ENCODE peak calls at places on chromosomes 13 and 19, in eight cellular contexts. G is stomach, W is esophagus squamous epithelium, Y is A549, Z is lower leg skin, R is erythroblast, J is testis, E is heart left ventricle. N is an unnamed sample.

GRCh38 chr19:46133101-46133627 is 8.7 kb upstream of the IGFL3 start:
- DNase-seq in G (no peak), W (no peak), Y (no peak), Z (peak; percentile 70), R (peak; percentile 24), J (peak; percentile 67), E (no peak), N (no peak)

GRCh38 chr13:99969934-99970760 is 1.4 kb downstream of the ZIC5 start:
- DNase-seq in G (no peak), W (no peak), Y (no peak), Z (no peak), R (peak; percentile 41), J (no peak), E (no peak), N (peak; percentile 96)

GRCh38 chr13:112820318-112820717 is 130.5 kb downstream of the ATP11A start:
- DNase-seq in G (peak; percentile 21), W (no peak), Y (no peak), Z (no peak), R (no peak), J (no peak), E (no peak), N (no peak)

GRCh38 chr13:24038846-24039330 is 121.6 kb upstream of the SPATA13 start:
- DNase-seq in G (no peak), W (no peak), Y (no peak), Z (no peak), R (no peak), J (no peak), E (no peak), N (no peak)

GRCh38 chr13:43232866-43233265 is 209.5 kb downstream of the DNAJC15 start:
- DNase-seq in G (no peak), W (no peak), Y (no peak), Z (no peak), R (no peak), J (no peak), E (no peak), N (no peak)

GRCh38 chr19:15288146-15288963 is 44.0 kb downstream of the BRD4 start:
- DNase-seq in G (peak; percentile 41), W (no peak), Y (no peak), Z (no peak), R (no peak), J (peak; percentile 80), E (peak; percentile 60), N (no peak)

GRCh38 chr19:18697680-18698079 is 14.2 kb downstream of the CRTC1 start:
- DNase-seq in G (peak; percentile 82), W (no peak), Y (no peak), Z (no peak), R (no peak), J (no peak), E (peak; percentile 54), N (no peak)

GRCh38 chr19:17778621-17779280 is 16.2 kb upstream of the B3GNT3 start:
- DNase-seq in G (no peak), W (no peak), Y (no peak), Z (no peak), R (no peak), J (no peak), E (no peak), N (no peak)

GRCh38 chr13:99119686-99120085 is 81.0 kb upstream of the UBAC2 start:
- DNase-seq in G (no peak), W (no peak), Y (no peak), Z (no peak), R (no peak), J (no peak), E (no peak), N (no peak)

GRCh38 chr13:24341439-24341838 is 32.1 kb downstream of the C1QTNF9 start:
- DNase-seq in G (peak; percentile 60), W (no peak), Y (no peak), Z (no peak), R (no peak), J (no peak), E (no peak), N (peak; percentile 9)

GRCh38 chr19:17406039-17406886 is 833 bp upstream of the BST2 start:
- DNase-seq in G (no peak), W (no peak), Y (no peak), Z (no peak), R (peak; percentile 53), J (no peak), E (no peak), N (peak; percentile 73)

GRCh38 chr13:111178417-111178816 is 63.3 kb downstream of the ARHGEF7 start:
- DNase-seq in G (no peak), W (no peak), Y (no peak), Z (no peak), R (no peak), J (no peak), E (no peak), N (no peak)

GRCh38 chr19:10517760-10518443 is 655 bp upstream of the S1PR5 start:
- DNase-seq in G (no peak), W (no peak), Y (peak; percentile 62), Z (no peak), R (no peak), J (no peak), E (no peak), N (peak; percentile 83)

GRCh38 chr13:78589206-78589605 is 14.1 kb downstream of the POU4F1 start:
- DNase-seq in G (no peak), W (no peak), Y (no peak), Z (no peak), R (peak; percentile 50), J (peak; percentile 39), E (peak; percentile 40), N (no peak)

GRCh38 chr19:42253245-42254082 is 1.5 kb downstream of the ERF start:
- DNase-seq in G (peak; percentile 62), W (no peak), Y (peak; percentile 97), Z (peak; percentile 69), R (peak; percentile 72), J (peak; percentile 78), E (peak; percentile 69), N (no peak)

GRCh38 chr19:13007292-13008045 is 12.2 kb downstream of the NFIX start:
- DNase-seq in G (peak; percentile 91), W (no peak), Y (no peak), Z (peak; percentile 79), R (no peak), J (peak; percentile 75), E (peak; percentile 79), N (no peak)

GRCh38 chr19:4568884-4569283 is 9.4 kb upstream of the SEMA6B start:
- DNase-seq in G (no peak), W (no peak), Y (no peak), Z (no peak), R (no peak), J (no peak), E (no peak), N (no peak)

GRCh38 chr19:45200614-45201013 is 22.0 kb downstream of the BLOC1S3 start:
- DNase-seq in G (peak; percentile 33), W (no peak), Y (no peak), Z (no peak), R (no peak), J (peak; percentile 73), E (no peak), N (no peak)

GRCh38 chr19:8426283-8426682 is 13.2 kb downstream of the MARCHF2 start:
- DNase-seq in G (no peak), W (no peak), Y (no peak), Z (no peak), R (no peak), J (no peak), E (no peak), N (no peak)

DNA sequence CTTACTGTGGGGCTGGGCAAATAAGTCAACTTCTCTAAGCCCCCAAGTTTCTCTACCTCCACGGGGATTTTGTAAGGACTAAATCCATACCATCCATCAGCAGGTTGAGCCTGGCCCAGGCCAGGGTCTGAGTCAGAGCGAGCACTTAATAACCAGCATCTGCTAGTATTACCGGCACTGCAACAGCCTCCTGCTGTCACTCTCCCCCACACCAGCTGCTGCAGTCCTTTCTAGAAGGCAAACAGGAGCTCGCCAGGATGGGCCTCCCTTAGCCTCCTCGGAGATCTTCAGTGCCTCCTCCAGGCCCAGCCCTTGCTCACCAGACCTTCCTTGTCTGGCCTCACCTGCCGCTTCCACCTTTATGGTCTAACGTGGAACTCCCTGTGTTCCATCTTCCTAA is 3.2 kb downstream of the NAPA start:
- DNase-seq in G (no peak), W (no peak), Y (no peak), Z (no peak), R (no peak), J (no peak), E (peak; percentile 24), N (no peak)
- TF ChIP-seq POLR2A in G (no peak), W (no peak), Y (no peak), Z (no peak), R (no peak), J (no peak), E (no peak), N (no peak)

DNA sequence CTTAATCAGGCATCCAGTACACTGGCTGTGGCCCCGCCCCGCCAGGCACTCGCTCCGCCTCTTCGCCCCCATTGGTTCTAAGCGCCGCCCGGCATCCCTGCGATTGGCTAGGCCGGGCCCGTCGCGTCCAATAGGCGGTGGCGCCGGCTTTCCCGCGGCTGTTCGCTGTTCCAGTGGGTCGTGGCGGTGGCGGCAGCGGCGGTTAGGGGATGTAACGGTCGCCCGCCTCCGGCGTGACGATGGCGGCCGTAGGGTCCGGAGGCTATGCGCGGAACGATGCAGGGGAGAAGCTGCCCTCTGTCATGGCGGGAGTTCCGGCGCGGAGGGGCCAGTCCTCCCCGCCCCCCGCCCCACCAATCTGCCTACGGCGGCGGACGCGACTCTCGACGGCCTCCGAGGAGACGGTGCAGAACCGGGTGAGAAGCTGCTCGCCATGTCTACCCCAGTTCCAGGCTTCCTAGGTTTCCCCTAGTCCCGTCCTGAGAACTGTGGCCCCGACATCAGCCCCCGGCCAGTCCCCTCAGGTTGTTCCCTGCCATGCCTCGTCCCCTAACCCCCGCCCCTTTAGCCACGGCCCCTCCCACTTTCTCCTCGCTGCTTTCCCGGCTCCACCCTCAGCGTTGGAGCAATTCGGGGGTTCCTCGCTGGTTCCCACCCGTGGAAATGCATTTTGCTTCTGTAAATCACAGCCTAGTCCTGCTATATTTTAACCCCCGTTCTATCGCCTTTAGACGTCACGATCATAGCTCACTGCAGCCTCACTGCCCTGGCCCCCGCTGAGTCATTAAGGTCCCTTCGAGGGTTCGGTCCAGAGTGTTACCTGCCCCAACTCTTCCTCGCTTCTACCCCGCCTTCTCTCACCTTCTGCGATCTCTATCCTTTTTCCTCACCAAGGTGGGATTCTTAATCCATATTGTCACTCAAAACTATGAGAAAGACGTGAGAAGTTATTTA is at the start of gene WDR62:
- DNase-seq in G (peak; percentile 94), W (peak; percentile 89), Y (peak; percentile 100), Z (peak; percentile 90), R (peak; percentile 99), J (peak; percentile 96), E (peak; percentile 96), N (peak; percentile 98)
- TF ChIP-seq POLR2A in G (no peak), W (no peak), Y (peak; percentile 42), Z (no peak), R (peak; percentile 75), J (no peak), E (no peak), N (peak; percentile 83)

GRCh38 chr19:54373781-54374266 is 9.1 kb upstream of the LAIR1 start:
- DNase-seq in G (no peak), W (no peak), Y (no peak), Z (no peak), R (no peak), J (no peak), E (peak; percentile 54), N (no peak)
- TF ChIP-seq POLR2A in G (no peak), W (no peak), Y (no peak), Z (no peak), R (no peak), J (no peak), E (no peak), N (no peak)

GRCh38 chr13:79642596-79642995 is 161.6 kb downstream of the NDFIP2 start:
- DNase-seq in G (no peak), W (no peak), Y (no peak), Z (no peak), R (no peak), J (no peak), E (no peak), N (no peak)
- TF ChIP-seq POLR2A in G (no peak), W (no peak), Y (no peak), Z (no peak), R (no peak), J (no peak), E (no peak), N (no peak)